ENCODE peak calls at places on chromosome 20, in six cellular contexts. E is T-helper 9 cell, O is T follicular helper cell, R is T-cell, B is germinal center, F is adrenal gland. N is an unnamed sample.

GRCh38 chr20:45042978-45043377 is 57.9 kb downstream of the KCNS1 start:
- DNase-seq in E (no peak), O (no peak), R (no peak), B (no peak), F (no peak), N (no peak)

GRCh38 chr20:47269309-47270165 is 87.0 kb downstream of the ZMYND8 start:
- DNase-seq in E (no peak), O (no peak), R (no peak), B (no peak), F (no peak), N (no peak)

GRCh38 chr20:33450867-33451266 is 7.3 kb upstream of the SNTA1 start:
- DNase-seq in E (no peak), O (no peak), R (no peak), B (no peak), F (peak), N (no peak)

GRCh38 chr20:49615401-49616153 is 47.6 kb upstream of the PTGIS start:
- DNase-seq in E (no peak), O (no peak), R (no peak), B (no peak), F (peak), N (no peak)

GRCh38 chr20:24742989-24743388 is 206.1 kb upstream of the CST7 start:
- DNase-seq in E (no peak), O (no peak), R (no peak), B (no peak), F (no peak), N (no peak)

GRCh38 chr20:3677733-3678132 is 4.1 kb downstream of the ADAM33 start:
- DNase-seq in E (no peak), O (no peak), R (no peak), B (no peak), F (no peak), N (no peak)

GRCh38 chr20:13610205-13610604 is 28.5 kb downstream of the TASP1 start:
- DNase-seq in E (no peak), O (no peak), R (no peak), B (no peak), F (no peak), N (no peak)

GRCh38 chr20:21154692-21155091 is 28.8 kb downstream of the KIZ start:
- DNase-seq in E (no peak), O (no peak), R (no peak), B (no peak), F (no peak), N (no peak)

GRCh38 chr20:3045042-3045815 is 623 bp upstream of the MRPS26 start:
- DNase-seq in E (peak), O (peak), R (no peak), B (no peak), F (peak), N (peak)

GRCh38 chr20:57618091-57618765 is 2.0 kb downstream of the ZBP1 start:
- DNase-seq in E (no peak), O (no peak), R (no peak), B (no peak), F (no peak), N (no peak)